ENCODE peak calls at places on chromosomes 6 and 20, in four cellular contexts. X, G, H and Q are unnamed samples.

GRCh38 chr6:155274533-155274932 is 10.7 kb downstream of the CLDN20 start:
- DNase-seq in H (peak; percentile 73), X (peak; percentile 64), G (peak; percentile 31), Q (no peak)

GRCh38 chr6:166903500-166903899 is 52.9 kb downstream of the RNASET2 start:
- DNase-seq in H (no peak), X (no peak), G (no peak), Q (no peak)

GRCh38 chr6:20719980-20720379 is 185.7 kb downstream of the CDKAL1 start:
- DNase-seq in X (no peak), H (no peak), G (no peak), Q (no peak)

GRCh38 chr6:159837141-159837490 is 37.0 kb downstream of the PNLDC1 start:
- DNase-seq in X (no peak), G (no peak), H (no peak), Q (no peak)

GRCh38 chr20:32291166-32291565 is 13.7 kb downstream of the KIF3B start:
- DNase-seq in X (no peak), H (no peak), G (no peak), Q (no peak)

GRCh38 chr6:31559958-31560696 is 12.0 kb upstream of the LTA start:
- DNase-seq in X (peak; percentile 75), H (peak; percentile 46), G (peak; percentile 76), Q (peak; percentile 80)

GRCh38 chr6:17986656-17987575 is 519 bp downstream of the KIF13A start:
- DNase-seq in H (no peak), X (peak; percentile 76), G (peak; percentile 82), Q (no peak)

GRCh38 chr20:37915800-37916570 is 13.1 kb downstream of the VSTM2L start:
- DNase-seq in G (no peak), X (no peak), H (no peak), Q (no peak)

GRCh38 chr6:170048615-170049256 is 242.1 kb downstream of the DLL1 start:
- DNase-seq in G (peak; percentile 41), H (no peak), X (peak; percentile 79), Q (no peak)

GRCh38 chr6:24899647-24900325 is 36.0 kb downstream of the RIPOR2 start:
- DNase-seq in X (no peak), H (peak; percentile 52), G (no peak), Q (peak; percentile 58)

GRCh38 chr20:46218656-46219055 is 89.6 kb downstream of the CDH22 start:
- DNase-seq in X (no peak), H (no peak), G (no peak), Q (no peak)

GRCh38 chr20:19688031-19688806 is 69.8 kb upstream of the RIN2 start:
- DNase-seq in H (peak; percentile 82), G (peak; percentile 65), X (peak; percentile 94), Q (no peak)

GRCh38 chr6:30864325-30864724 is 20.0 kb upstream of the DDR1 start:
- DNase-seq in G (no peak), X (no peak), H (no peak), Q (no peak)

GRCh38 chr6:26012061-26012460 is 49.5 kb downstream of the TRIM38 start:
- DNase-seq in X (no peak), G (no peak), H (no peak), Q (no peak)

GRCh38 chr6:127554435-127555006 is 22.5 kb upstream of the C6orf58 start:
- DNase-seq in H (peak; percentile 23), X (peak; percentile 78), G (peak; percentile 9), Q (no peak)

GRCh38 chr6:133817460-133818047 is 71.4 kb upstream of the TCF21 start:
- DNase-seq in H (no peak), G (no peak), X (no peak), Q (peak; percentile 29)

GRCh38 chr20:56373942-56374341 is 15.2 kb downstream of the FAM210B start:
- DNase-seq in H (peak; percentile 91), X (peak; percentile 95), G (peak; percentile 22), Q (no peak)

GRCh38 chr20:44489223-44489622 is 13.5 kb downstream of the TTPAL start:
- DNase-seq in H (no peak), X (no peak), G (no peak), Q (no peak)

GRCh38 chr20:15396900-15397299 is 1059.5 kb upstream of the FLRT3 start:
- DNase-seq in X (no peak), H (no peak), G (no peak), Q (no peak)

GRCh38 chr6:63571382-63571882 is 848 bp upstream of the LOC128125822 start:
- DNase-seq in G (no peak), X (no peak), H (no peak), Q (no peak)
- H3K4me3 ChIP-seq in G (peak overlapping the region; percentile 93), X (peak overlapping the region; percentile 77), H (peak overlapping the region; percentile 80), Q (peak overlapping the region; percentile 60)

GRCh38 chr6:1393641-1394283 is 4.4 kb downstream of the FOXF2 start:
- DNase-seq in X (no peak), G (no peak), H (no peak), Q (no peak)
- H3K4me3 ChIP-seq in X (no peak overlapping the region), G (no peak overlapping the region), H (peak overlapping the region; percentile 37), Q (no peak overlapping the region)

DNA sequence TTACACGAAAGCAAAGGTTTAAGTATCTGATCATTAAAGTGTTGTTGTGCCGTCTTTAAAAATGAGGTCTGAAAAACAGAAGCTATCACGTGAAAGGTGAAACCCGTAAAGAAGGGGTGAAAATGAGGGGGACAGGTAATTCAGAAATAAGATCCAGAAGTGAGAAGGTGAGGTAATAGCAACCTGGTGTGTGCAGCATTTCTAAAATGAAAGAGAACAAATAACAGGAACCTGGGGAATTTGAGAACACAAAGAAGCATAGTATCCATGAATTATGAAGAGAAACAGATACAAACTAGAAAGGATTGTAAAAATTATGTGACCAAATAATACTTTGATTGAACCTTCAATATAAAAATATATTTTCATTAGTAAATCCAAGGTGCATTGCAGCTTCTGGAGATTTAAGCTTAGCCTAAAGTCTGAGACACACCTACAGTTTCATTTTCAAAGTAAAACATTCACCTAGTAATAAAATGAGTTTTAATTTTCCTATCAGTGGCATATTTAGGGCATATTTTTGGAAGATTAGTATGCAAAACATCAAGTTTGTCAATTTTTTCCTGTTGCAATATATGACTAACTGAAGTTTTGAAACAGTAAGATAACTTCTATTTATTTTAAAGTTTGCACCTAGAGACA is 1.4 kb downstream of the HEY2 start:
- DNase-seq in X (no peak), H (no peak), G (no peak), Q (no peak)
- H3K4me3 ChIP-seq in X (no peak overlapping the region), H (peak overlapping the region; percentile 69), G (peak overlapping the region; percentile 85), Q (no peak overlapping the region)

GRCh38 chr20:63947638-63948456 is 8.4 kb downstream of the UCKL1 start:
- DNase-seq in H (no peak), X (no peak), G (no peak), Q (no peak)

GRCh38 chr20:63951398-63952209 is 4.6 kb downstream of the UCKL1 start:
- DNase-seq in H (no peak), G (peak; percentile 53), X (no peak), Q (no peak)

GRCh38 chr20:63952769-63953168 is 3.4 kb downstream of the UCKL1 start:
- DNase-seq in G (no peak), H (no peak), X (no peak), Q (no peak)

GRCh38 chr20:63952210-63952535 is 4.0 kb downstream of the UCKL1 start:
- DNase-seq in X (no peak), G (no peak), H (no peak), Q (no peak)

DNA sequence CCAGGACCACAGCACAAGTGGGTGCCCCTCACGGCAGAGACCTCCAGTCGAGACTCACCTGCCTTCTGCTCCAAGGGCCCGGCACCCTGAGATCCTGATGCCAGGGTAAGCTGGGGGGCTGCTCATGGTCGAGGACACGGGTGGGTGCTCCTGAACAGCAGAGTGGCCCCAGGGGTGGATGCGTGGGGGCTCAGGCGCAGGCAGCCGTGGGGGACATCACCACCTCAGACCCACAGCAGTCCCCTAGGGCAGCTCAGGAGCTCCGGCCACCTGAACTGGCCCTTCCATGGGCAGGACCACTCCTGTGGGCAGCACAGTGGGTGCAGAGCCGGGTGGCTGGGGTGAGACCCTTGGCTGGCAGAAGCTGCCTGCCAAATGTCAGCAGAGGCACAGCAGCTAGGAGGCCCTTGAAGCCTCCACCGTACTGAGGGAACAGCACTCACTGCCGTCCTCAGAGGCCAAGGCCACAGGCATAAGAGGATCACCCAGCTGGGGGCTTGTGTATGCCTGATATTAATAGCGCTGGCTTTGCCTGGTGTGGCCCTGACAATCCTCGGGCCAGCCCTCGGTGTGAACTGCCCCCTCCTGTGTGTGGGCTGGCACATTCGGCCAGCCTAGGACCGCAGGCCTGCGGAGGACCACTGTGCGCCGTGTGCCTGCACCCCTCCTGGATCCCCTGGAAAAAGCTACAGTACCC is 5.4 kb downstream of the UCKL1 start:
- DNase-seq in G (peak; percentile 64), X (no peak), H (no peak), Q (no peak)
- H3K4me3 ChIP-seq in G (no peak overlapping the region), X (no peak overlapping the region), H (no peak overlapping the region), Q (no peak overlapping the region)

DNA sequence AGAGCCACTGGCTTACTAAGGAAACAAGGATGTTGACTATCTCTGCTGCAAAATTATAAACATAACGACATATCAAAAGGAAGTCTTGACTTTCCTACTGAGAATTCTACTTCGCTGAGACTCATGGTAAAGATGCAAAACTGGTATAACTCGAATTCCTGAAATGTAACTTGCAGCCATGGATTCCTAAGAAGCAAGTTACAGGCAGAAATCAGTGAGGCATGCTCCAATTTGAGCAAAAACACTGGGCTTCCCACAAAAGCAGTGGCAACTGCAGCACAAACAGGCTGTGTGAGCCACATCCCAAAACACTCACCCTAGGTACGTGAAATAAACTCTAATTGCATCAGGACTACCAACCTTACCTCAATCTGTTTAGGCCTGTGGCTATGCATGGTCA is 102.3 kb upstream of the BEND6 start:
- DNase-seq in H (peak; percentile 35), G (no peak), X (no peak), Q (no peak)
- H3K4me3 ChIP-seq in H (no peak overlapping the region), G (no peak overlapping the region), X (no peak overlapping the region), Q (no peak overlapping the region)

GRCh38 chr6:109498049-109498448 is 15.0 kb upstream of the ZBTB24 start:
- DNase-seq in X (no peak), G (no peak), H (no peak), Q (no peak)

GRCh38 chr6:109490708-109491107 is 7.7 kb upstream of the ZBTB24 start:
- DNase-seq in H (no peak), X (no peak), G (no peak), Q (no peak)

GRCh38 chr6:109496036-109496761 is 13.2 kb upstream of the ZBTB24 start:
- DNase-seq in G (no peak), X (no peak), H (no peak), Q (no peak)

GRCh38 chr6:109491207-109491938 is 8.4 kb upstream of the ZBTB24 start:
- DNase-seq in X (peak; percentile 26), G (no peak), H (peak; percentile 16), Q (peak; percentile 93)

DNA sequence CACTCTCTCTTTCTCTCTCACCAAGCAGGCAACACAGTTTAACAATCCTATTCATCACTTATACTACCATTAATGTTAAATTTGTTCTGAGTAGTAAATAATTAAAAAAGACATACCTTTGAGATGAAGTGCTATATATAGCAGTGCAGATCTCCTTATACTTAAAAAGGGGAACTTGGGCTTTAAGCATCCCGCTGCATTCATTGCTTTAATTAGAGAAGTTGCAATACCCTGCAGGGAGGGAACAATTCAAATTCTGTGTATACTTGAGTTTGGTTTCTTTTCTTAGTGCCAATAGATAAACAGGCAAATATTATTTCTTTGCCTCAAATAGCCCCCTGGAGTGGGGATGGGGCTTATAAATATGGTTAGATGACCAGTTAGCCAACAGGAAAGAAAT is 10.8 kb upstream of the ZBTB24 start:
- DNase-seq in X (no peak), H (no peak), G (no peak), Q (no peak)
- H3K4me3 ChIP-seq in X (no peak overlapping the region), H (no peak overlapping the region), G (no peak overlapping the region), Q (no peak overlapping the region)